ENCODE peak calls at places on chromosomes 3 and 15, in nine cellular contexts. N is epithelial cell of esophagus, V is Caco-2, Q is body of pancreas, O is MCF 10A, Z is left lung, I is lower lobe of right lung, W is RWPE1, F is GM20000. K is an unnamed sample.

GRCh38 chr3:173743111-173743510 is 345.6 kb downstream of the NLGN1 start:
- DNase-seq in N (peak), V (no peak), Q (no peak), O (no peak), Z (no peak), I (no peak), W (peak), F (no peak), K (no peak)

GRCh38 chr3:154430014-154430413 is at the start of gene GPR149:
- DNase-seq in N (peak), V (peak), Q (no peak), O (no peak), Z (no peak), I (no peak), W (no peak), F (no peak), K (no peak)

GRCh38 chr3:189845069-189845468 is 213.9 kb downstream of the TP63 start:
- DNase-seq in N (no peak), V (no peak), Q (no peak), O (no peak), Z (no peak), I (no peak), W (no peak), F (no peak), K (no peak)

GRCh38 chr3:65778966-65779365 is 259.8 kb downstream of the MAGI1 start:
- DNase-seq in N (no peak), V (no peak), Q (no peak), O (no peak), Z (no peak), I (no peak), W (no peak), F (no peak), K (no peak)

GRCh38 chr3:122858373-122858772 is 63.5 kb downstream of the SLC49A4 start:
- DNase-seq in N (peak), V (no peak), Q (no peak), O (peak), Z (no peak), I (no peak), W (peak), F (no peak), K (no peak)

GRCh38 chr3:109117939-109118338 is at the start of gene MORC1:
- DNase-seq in N (no peak), V (no peak), Q (no peak), O (no peak), Z (no peak), I (no peak), W (no peak), F (no peak), K (no peak)

GRCh38 chr15:52124270-52124878 is 11.8 kb upstream of the BCL2L10 start:
- DNase-seq in N (peak), V (no peak), Q (no peak), O (no peak), Z (no peak), I (no peak), W (peak), F (no peak), K (no peak)

GRCh38 chr15:52247032-52247431 is 48.6 kb downstream of the MYO5C start:
- DNase-seq in N (peak), V (no peak), Q (no peak), O (peak), Z (no peak), I (no peak), W (no peak), F (no peak), K (no peak)

GRCh38 chr3:8702560-8702959 is 31.0 kb upstream of the CAV3 start:
- DNase-seq in N (no peak), V (no peak), Q (no peak), O (peak), Z (no peak), I (no peak), W (no peak), F (peak), K (no peak)

GRCh38 chr15:75107905-75108838 is 84.8 kb downstream of the PPCDC start:
- DNase-seq in N (peak), V (no peak), Q (no peak), O (peak), Z (peak), I (peak), W (peak), F (peak), K (peak)

GRCh38 chr3:42226470-42227425 is 39.2 kb downstream of the CCK start:
- DNase-seq in N (peak), V (no peak), Q (no peak), O (peak), Z (no peak), I (no peak), W (peak), F (no peak), K (no peak)

GRCh38 chr3:195911041-195911945 is 2.9 kb upstream of the TNK2 start:
- DNase-seq in N (peak), V (no peak), Q (no peak), O (no peak), Z (peak), I (no peak), W (no peak), F (no peak), K (no peak)

GRCh38 chr3:23895181-23895580 is 21.6 kb downstream of the NKIRAS1 start:
- DNase-seq in N (no peak), V (no peak), Q (no peak), O (no peak), Z (no peak), I (no peak), W (no peak), F (no peak), K (no peak)

GRCh38 chr15:90594297-90594696 is 64.6 kb downstream of the CRTC3 start:
- DNase-seq in N (peak), V (no peak), Q (peak), O (peak), Z (peak), I (peak), W (peak), F (no peak), K (peak)

GRCh38 chr3:124837730-124838186 is 49.4 kb downstream of the ITGB5 start:
- DNase-seq in N (peak), V (peak), Q (peak), O (peak), Z (no peak), I (no peak), W (peak), F (no peak), K (peak)

GRCh38 chr3:154952538-154952937 is 127.6 kb upstream of the MME start:
- DNase-seq in N (no peak), V (no peak), Q (no peak), O (no peak), Z (no peak), I (no peak), W (no peak), F (no peak), K (no peak)

GRCh38 chr3:23592961-23593931 is 212.5 kb upstream of the UBE2E1 start:
- DNase-seq in N (no peak), V (no peak), Q (no peak), O (no peak), Z (no peak), I (no peak), W (no peak), F (peak), K (no peak)

GRCh38 chr3:173932624-173933023 is 535.1 kb downstream of the NLGN1 start:
- DNase-seq in N (peak), V (no peak), Q (no peak), O (peak), Z (no peak), I (no peak), W (no peak), F (no peak), K (peak)

GRCh38 chr3:141257971-141258370 is 26.3 kb downstream of the PXYLP1 start:
- DNase-seq in N (no peak), V (peak), Q (no peak), O (no peak), Z (no peak), I (no peak), W (no peak), F (no peak), K (no peak)

GRCh38 chr3:71018794-71019193 is 564.7 kb downstream of the FOXP1 start:
- DNase-seq in N (no peak), V (no peak), Q (no peak), O (no peak), Z (no peak), I (no peak), W (no peak), F (no peak), K (no peak)

GRCh38 chr3:125443923-125444322 is 68.8 kb upstream of the ZNF148 start:
- DNase-seq in N (peak), V (no peak), Q (no peak), O (peak), Z (no peak), I (no peak), W (peak), F (no peak), K (no peak)

GRCh38 chr15:22259881-22260421 is 179.6 kb downstream of the OR4M2 start:
- DNase-seq in N (no peak), V (no peak), Q (no peak), O (no peak), Z (no peak), I (no peak), W (no peak), F (no peak), K (no peak)

GRCh38 chr15:95600367-95600766 is 730.1 kb upstream of the NR2F2 start:
- DNase-seq in N (no peak), V (no peak), Q (no peak), O (no peak), Z (no peak), I (no peak), W (no peak), F (no peak), K (no peak)

GRCh38 chr15:44193651-44194396 is 1.2 kb downstream of the FRMD5 start:
- DNase-seq in N (peak), V (no peak), Q (no peak), O (no peak), Z (no peak), I (no peak), W (peak), F (peak), K (no peak)

GRCh38 chr3:59886790-59887189 is 837.0 kb upstream of the CFAP20DC start:
- DNase-seq in N (no peak), V (no peak), Q (no peak), O (no peak), Z (no peak), I (no peak), W (no peak), F (no peak), K (no peak)

GRCh38 chr3:113545594-113545993 is 13.2 kb downstream of the SIDT1 start:
- DNase-seq in N (no peak), V (no peak), Q (no peak), O (no peak), Z (no peak), I (no peak), W (no peak), F (no peak), K (no peak)

GRCh38 chr3:107061466-107061865 is 315.8 kb upstream of the CCDC54 start:
- DNase-seq in N (no peak), V (no peak), Q (no peak), O (no peak), Z (no peak), I (no peak), W (no peak), F (no peak), K (no peak)

GRCh38 chr3:141176775-141177174 is 54.9 kb upstream of the PXYLP1 start:
- DNase-seq in N (no peak), V (no peak), Q (no peak), O (no peak), Z (no peak), I (no peak), W (no peak), F (no peak), K (no peak)

GRCh38 chr15:51751687-51752683 is 588 bp downstream of the TMOD2 start:
- DNase-seq in N (peak), V (peak), Q (peak), O (no peak), Z (peak), I (peak), W (peak), F (peak), K (peak)

GRCh38 chr15:66496951-66497501 is 536 bp downstream of the SNAPC5 start:
- DNase-seq in N (no peak), V (no peak), Q (peak), O (no peak), Z (no peak), I (no peak), W (no peak), F (no peak), K (no peak)

GRCh38 chr15:66502491-66502890 is 2.2 kb downstream of the RPL4 start:
- DNase-seq in N (no peak), V (no peak), Q (no peak), O (no peak), Z (no peak), I (no peak), W (no peak), F (no peak), K (no peak)

GRCh38 chr15:66494262-66494661 is 3.3 kb downstream of the SNAPC5 start:
- DNase-seq in N (no peak), V (no peak), Q (no peak), O (no peak), Z (no peak), I (no peak), W (no peak), F (no peak), K (no peak)

GRCh38 chr15:66497502-66498455 is at the start of gene SNAPC5:
- DNase-seq in N (peak), V (peak), Q (peak), O (peak), Z (peak), I (peak), W (peak), F (peak), K (peak)

GRCh38 chr15:66498501-66499386 is 1.2 kb upstream of the SNAPC5 start:
- DNase-seq in N (no peak), V (no peak), Q (no peak), O (no peak), Z (no peak), I (no peak), W (no peak), F (no peak), K (no peak)
- TF ChIP-seq CTCF in N (peak), V (peak), Q (no peak), O (peak), Z (no peak), I (peak), W (peak), F (no peak), K (no peak)

GRCh38 chr3:159322322-159322939 is 520.6 kb downstream of the MFSD1 start:
- DNase-seq in N (peak), V (no peak), Q (peak), O (peak), Z (no peak), I (peak), W (peak), F (peak), K (no peak)
- TF ChIP-seq CTCF in N (peak), V (peak), Q (no peak), O (peak), Z (peak), I (peak), W (peak), F (peak), K (no peak)

GRCh38 chr3:81218023-81218422 is 543.4 kb downstream of the GBE1 start:
- DNase-seq in N (peak), V (peak), Q (no peak), O (peak), Z (no peak), I (no peak), W (no peak), F (no peak), K (peak)
- TF ChIP-seq CTCF in N (peak), V (peak), Q (no peak), O (peak), Z (peak), I (peak), W (no peak), F (peak), K (peak)

GRCh38 chr15:53869044-53869805 is 109.0 kb upstream of the UNC13C start:
- DNase-seq in N (peak), V (no peak), Q (no peak), O (peak), Z (no peak), I (no peak), W (peak), F (no peak), K (no peak)
- TF ChIP-seq CTCF in N (peak), V (no peak), Q (no peak), O (peak), Z (no peak), I (no peak), W (peak), F (no peak), K (peak)